ENCODE peak calls at places on chromosomes 3 and 15, in eight cellular contexts. W is A549, C is lower lobe of right lung, A is foreskin fibroblast, B is AG10803, E is RWPE1, H is GM10248, R is GM13977. G is an unnamed sample.

GRCh38 chr3:144556392-144556791 is 584.8 kb downstream of the DIPK2A start:
- DNase-seq in W (peak; percentile 3), H (peak; percentile 10), R (peak; percentile 19), C (no peak), B (peak; percentile 13), A (peak; percentile 22), E (no peak), G (no peak)

GRCh38 chr3:49530231-49530630 is 24.0 kb upstream of the BSN start:
- DNase-seq in E (no peak), C (no peak), R (no peak), H (no peak), A (no peak), W (no peak), B (no peak), G (no peak)

GRCh38 chr3:119786409-119786808 is 4.5 kb downstream of the NR1I2 start:
- DNase-seq in W (no peak), H (no peak), C (no peak), A (no peak), E (no peak), R (no peak), B (no peak), G (no peak)

GRCh38 chr15:52673312-52673711 is 5.9 kb downstream of the ATOSA start:
- DNase-seq in B (no peak), H (no peak), A (peak; percentile 50), E (no peak), W (no peak), R (no peak), C (no peak), G (no peak)

GRCh38 chr3:122676759-122677158 is 3.9 kb upstream of the PARP14 start:
- DNase-seq in W (no peak), B (no peak), A (peak; percentile 69), C (no peak), E (no peak), H (no peak), R (no peak), G (no peak)

GRCh38 chr3:74463515-74463914 is 150.9 kb downstream of the CNTN3 start:
- DNase-seq in W (no peak), E (no peak), B (no peak), H (no peak), R (no peak), A (no peak), C (no peak), G (no peak)

GRCh38 chr3:133121471-133121870 is 83.3 kb downstream of the TMEM108 start:
- DNase-seq in B (no peak), E (no peak), C (no peak), R (no peak), H (no peak), A (no peak), W (no peak), G (no peak)

GRCh38 chr3:170418422-170419300 is at the start of gene CLDN11:
- DNase-seq in R (peak; percentile 54), B (peak; percentile 71), A (peak; percentile 87), C (no peak), E (peak; percentile 40), H (peak; percentile 42), W (no peak), G (no peak)

GRCh38 chr3:150783920-150784746 is 21.2 kb upstream of the SIAH2 start:
- DNase-seq in R (peak; percentile 51), E (peak; percentile 66), B (no peak), A (no peak), W (no peak), C (no peak), H (no peak), G (no peak)

GRCh38 chr3:180354214-180354613 is 247.7 kb upstream of the TTC14 start:
- DNase-seq in W (no peak), A (no peak), B (no peak), C (no peak), H (no peak), E (no peak), R (no peak), G (no peak)

GRCh38 chr15:98315951-98316350 is 332.4 kb upstream of the IGF1R start:
- DNase-seq in R (no peak), W (no peak), H (no peak), E (no peak), A (no peak), C (no peak), B (no peak), G (no peak)

GRCh38 chr3:24290596-24290995 is 204.1 kb downstream of the THRB start:
- DNase-seq in A (peak; percentile 31), B (peak; percentile 9), W (no peak), C (no peak), R (no peak), E (no peak), H (no peak), G (no peak)

GRCh38 chr3:102036472-102036871 is 187.2 kb downstream of the NFKBIZ start:
- DNase-seq in A (no peak), B (no peak), W (no peak), E (no peak), H (no peak), C (no peak), R (no peak), G (no peak)

GRCh38 chr15:64732156-64732860 is 43.1 kb downstream of the RBPMS2 start:
- DNase-seq in E (no peak), C (no peak), H (no peak), R (no peak), A (no peak), B (no peak), W (no peak), G (no peak)

GRCh38 chr15:76333720-76334437 is 2.7 kb upstream of the ISL2 start:
- DNase-seq in R (peak; percentile 22), C (no peak), B (no peak), H (no peak), W (peak; percentile 80), E (peak; percentile 27), A (peak; percentile 70), G (no peak)

DNA sequence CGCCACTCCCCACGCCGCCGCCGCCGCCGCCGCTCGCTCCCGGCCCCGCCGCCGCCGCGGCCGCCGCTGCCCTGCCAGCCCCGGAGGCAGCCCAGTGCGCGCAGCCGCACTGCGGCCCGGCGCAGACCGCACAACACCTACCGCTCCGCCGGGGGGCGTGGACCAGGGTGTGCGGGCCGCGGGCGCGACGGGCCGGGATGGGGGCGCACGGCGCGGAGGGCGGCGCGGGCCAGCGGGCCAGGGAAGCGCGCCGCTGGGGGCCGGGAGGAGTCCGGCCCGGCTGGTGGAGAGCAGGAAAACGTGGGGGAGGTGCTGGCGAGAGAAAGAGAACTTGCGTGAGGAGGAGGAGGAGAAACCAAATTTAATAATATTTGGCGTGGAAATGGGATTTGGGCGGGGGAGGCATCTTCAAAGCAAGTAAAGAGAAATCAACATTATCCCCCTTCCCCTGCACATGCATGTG is at the start of gene RFX7:
- DNase-seq in C (peak; percentile 85), H (peak; percentile 76), W (peak; percentile 82), A (peak; percentile 92), E (peak; percentile 78), B (peak; percentile 70), R (peak; percentile 82), G (no peak)
- TF ChIP-seq CTCF in C (no peak), H (no peak), W (no peak), A (no peak), E (peak; percentile 20), B (no peak), R (no peak), G (no peak)

DNA sequence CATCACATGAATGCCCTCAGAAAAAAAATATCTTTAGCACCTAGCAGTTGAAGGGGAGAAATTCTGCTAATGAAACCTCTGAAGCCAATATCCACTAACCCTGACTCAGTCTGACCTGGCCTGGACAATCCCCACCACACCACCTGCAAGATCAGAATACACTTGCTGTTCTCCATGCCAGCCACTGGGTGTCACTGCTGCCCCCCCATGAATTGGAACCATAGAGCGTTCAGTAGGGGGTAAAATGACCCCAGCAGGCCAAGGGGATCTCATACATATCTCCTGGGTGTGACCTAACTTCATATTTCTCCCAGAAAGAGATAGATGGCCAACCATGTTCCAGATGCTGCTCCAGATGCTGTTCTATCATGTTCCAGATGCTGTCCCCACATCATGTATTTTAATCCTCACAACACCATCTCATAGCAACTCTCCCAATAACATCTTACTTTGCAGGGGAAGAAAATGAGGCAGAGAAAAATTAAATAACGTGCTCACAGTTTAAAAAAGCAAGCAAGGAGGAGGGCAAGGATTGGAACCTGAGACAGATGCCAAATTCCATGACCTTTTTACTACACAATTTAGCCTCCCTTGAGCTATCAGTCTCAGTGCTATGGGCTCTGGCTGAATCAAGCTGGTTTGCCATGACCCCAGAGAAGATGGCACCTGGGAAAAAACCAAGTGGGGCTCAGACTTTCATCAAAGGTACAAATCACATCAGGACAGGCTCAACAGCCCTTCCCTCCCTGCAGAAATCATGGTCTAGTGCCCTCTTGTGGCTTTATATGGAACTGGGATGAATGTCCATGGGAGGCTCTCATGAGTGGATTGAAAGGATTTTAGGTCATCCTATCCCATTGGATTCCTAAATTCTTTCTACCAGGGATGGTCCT is 12.4 kb downstream of the NTRK3 start:
- DNase-seq in W (peak; percentile 59), H (peak; percentile 45), A (peak; percentile 20), R (peak; percentile 60), C (no peak), B (peak; percentile 29), E (peak; percentile 23), G (no peak)
- TF ChIP-seq CTCF in W (peak; percentile 49), H (peak; percentile 52), A (peak; percentile 68), R (peak; percentile 65), C (peak; percentile 54), B (peak; percentile 82), E (peak; percentile 32), G (peak; percentile 26)

GRCh38 chr3:13055634-13056033 is 17.6 kb downstream of the IQSEC1 start:
- DNase-seq in E (no peak), C (no peak), A (no peak), H (no peak), B (no peak), R (no peak), W (no peak), G (no peak)

GRCh38 chr3:13058346-13059120 is 14.7 kb downstream of the IQSEC1 start:
- DNase-seq in W (no peak), R (no peak), B (no peak), A (no peak), H (no peak), C (no peak), E (no peak), G (no peak)

GRCh38 chr3:13060341-13060910 is 12.8 kb downstream of the IQSEC1 start:
- DNase-seq in A (no peak), C (no peak), R (no peak), W (no peak), E (no peak), B (no peak), H (no peak), G (no peak)

GRCh38 chr3:13054705-13055285 is 18.4 kb downstream of the IQSEC1 start:
- DNase-seq in W (no peak), C (no peak), B (no peak), R (no peak), E (no peak), A (no peak), H (no peak), G (no peak)

GRCh38 chr3:13057641-13058040 is 15.6 kb downstream of the IQSEC1 start:
- DNase-seq in E (no peak), H (no peak), R (no peak), A (no peak), W (no peak), B (no peak), C (no peak), G (no peak)
- TF ChIP-seq CTCF in E (no peak), H (no peak), R (no peak), A (no peak), W (no peak), B (no peak), C (no peak), G (no peak)

DNA sequence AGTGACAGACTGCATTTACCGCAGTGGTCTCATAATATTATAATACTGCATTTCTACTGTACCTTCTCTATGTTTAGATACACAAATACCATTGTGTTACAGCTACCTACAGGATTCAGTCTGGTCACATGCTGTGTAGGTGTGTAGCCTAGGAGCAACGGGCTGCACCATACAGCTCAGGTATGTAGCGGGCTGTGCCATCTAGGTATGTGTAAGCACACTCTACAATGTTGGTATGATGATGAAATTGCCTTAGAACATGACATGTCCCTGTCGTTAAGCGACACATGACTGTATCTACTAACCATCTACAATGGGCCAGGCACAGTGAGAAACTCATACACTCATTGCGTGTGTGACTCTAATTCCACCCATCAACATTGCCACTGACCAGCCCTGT is 85.5 kb upstream of the SEC13 start:
- DNase-seq in E (no peak), R (no peak), W (no peak), H (no peak), C (no peak), B (no peak), A (no peak), G (no peak)
- TF ChIP-seq CTCF in E (no peak), R (no peak), W (no peak), H (no peak), C (no peak), B (no peak), A (no peak), G (no peak)